ENCODE peak calls at places on chromosomes 3 and 15, in seven cellular contexts. M is GM12891, S is SK-N-SH, J is GM12878, U is HepG2, X is H1, I is K562. N is an unnamed sample.

GRCh38 chr15:33068007-33068441 is 126.5 kb downstream of the FMN1 start:
- DNase-seq in M (no peak), S (peak), J (no peak), U (peak), X (no peak), I (no peak), N (no peak)

GRCh38 chr3:66312039-66312438 is 91.2 kb downstream of the SLC25A26 start:
- DNase-seq in M (no peak), S (no peak), J (no peak), U (no peak), X (no peak), I (no peak), N (no peak)

GRCh38 chr3:180478695-180479094 is 123.3 kb upstream of the TTC14 start:
- DNase-seq in M (no peak), S (no peak), J (no peak), U (no peak), X (no peak), I (no peak), N (no peak)

GRCh38 chr3:103926936-103927335 is 1439.8 kb upstream of the ALCAM start:
- DNase-seq in M (no peak), S (no peak), J (no peak), U (no peak), X (no peak), I (no peak), N (no peak)

GRCh38 chr3:108029466-108029865 is 61.4 kb downstream of the CD47 start:
- DNase-seq in M (no peak), S (no peak), J (no peak), U (no peak), X (no peak), I (no peak), N (no peak)

GRCh38 chr15:67267951-67268941 is 13.7 kb downstream of the IQCH start:
- DNase-seq in M (no peak), S (peak), J (no peak), U (no peak), X (no peak), I (no peak), N (no peak)

GRCh38 chr15:81133782-81134461 is at the start of gene CFAP161:
- DNase-seq in M (no peak), S (peak), J (no peak), U (peak), X (peak), I (no peak), N (no peak)

GRCh38 chr3:23113455-23114171 is 89.5 kb upstream of the UBE2E2 start:
- DNase-seq in M (no peak), S (no peak), J (no peak), U (no peak), X (no peak), I (no peak), N (no peak)

GRCh38 chr3:66561374-66561773 is 60.6 kb upstream of the LRIG1 start:
- DNase-seq in M (no peak), S (no peak), J (no peak), U (no peak), X (no peak), I (no peak), N (no peak)

GRCh38 chr15:74977599-74977998 is 17.8 kb upstream of the SCAMP5 start:
- DNase-seq in M (no peak), S (no peak), J (no peak), U (no peak), X (no peak), I (no peak), N (no peak)

GRCh38 chr3:198080521-198081384 is 120.7 kb downstream of the LMLN start:
- DNase-seq in M (peak), S (peak), J (no peak), U (peak), X (peak), I (peak), N (peak)

GRCh38 chr3:48927928-48928327 is 9.3 kb downstream of the ARIH2 start:
- DNase-seq in M (no peak), S (no peak), J (no peak), U (no peak), X (no peak), I (no peak), N (no peak)

GRCh38 chr3:1082024-1082633 is 10.7 kb upstream of the CNTN6 start:
- DNase-seq in M (no peak), S (peak), J (no peak), U (peak), X (peak), I (no peak), N (no peak)

GRCh38 chr3:69204315-69204957 is 82.0 kb upstream of the LMOD3 start:
- DNase-seq in M (no peak), S (no peak), J (peak), U (peak), X (no peak), I (no peak), N (no peak)

GRCh38 chr3:194833511-194833910 is 147.8 kb downstream of the FAM43A start:
- DNase-seq in M (no peak), S (no peak), J (no peak), U (no peak), X (no peak), I (no peak), N (no peak)

DNA sequence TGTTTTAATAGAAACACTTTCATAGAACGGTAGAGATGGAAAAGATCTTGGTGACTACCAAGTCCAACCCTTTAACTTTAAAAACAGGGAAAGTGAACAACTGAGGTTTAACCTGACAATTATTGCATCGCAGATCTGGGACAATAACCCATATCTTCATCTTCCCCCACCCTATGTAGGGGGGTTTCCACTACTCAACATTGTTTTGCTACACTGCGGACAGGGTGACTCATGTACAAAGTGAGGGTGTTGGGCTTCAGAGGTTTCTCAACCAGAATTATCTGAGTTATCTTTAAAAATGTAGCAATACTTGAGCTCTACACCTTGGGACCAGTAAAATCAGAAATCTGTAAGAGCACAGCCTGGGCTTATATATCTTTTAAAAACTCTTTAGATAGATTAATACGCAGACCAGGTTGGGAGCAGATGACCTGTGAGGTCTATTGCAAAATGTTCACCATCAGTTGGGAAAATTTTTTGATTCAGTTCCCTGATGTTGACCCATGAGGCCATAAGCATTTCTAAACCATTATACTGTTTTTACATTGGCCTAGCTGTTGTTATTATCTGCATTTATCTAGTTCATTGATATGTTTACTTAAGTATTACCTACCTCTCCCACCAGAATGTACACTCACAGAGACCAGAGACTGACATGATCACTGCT is 103.6 kb upstream of the ICE2 start:
- DNase-seq in M (no peak), S (no peak), J (no peak), U (peak), X (no peak), I (no peak), N (no peak)
- TF ChIP-seq TAF1 in M (no peak), S (no peak), J (no peak), U (no peak), X (no peak), I (no peak), N (no peak)

GRCh38 chr15:60972866-60973265 is 256.2 kb downstream of the RORA start:
- DNase-seq in M (no peak), S (no peak), J (no peak), U (no peak), X (no peak), I (peak), N (no peak)
- TF ChIP-seq TAF1 in M (no peak), S (no peak), J (no peak), U (no peak), X (no peak), I (no peak), N (no peak)

GRCh38 chr3:76998555-76998954 is 41.3 kb upstream of the ROBO2 start:
- DNase-seq in M (no peak), S (no peak), J (no peak), U (no peak), X (no peak), I (no peak), N (no peak)
- TF ChIP-seq TAF1 in M (no peak), S (no peak), J (no peak), U (no peak), X (no peak), I (no peak), N (no peak)

GRCh38 chr3:94336076-94336741 is 273.3 kb downstream of the NSUN3 start:
- DNase-seq in M (no peak), S (peak), J (no peak), U (peak), X (no peak), I (no peak), N (no peak)
- TF ChIP-seq TAF1 in M (no peak), S (no peak), J (no peak), U (no peak), X (no peak), I (no peak), N (no peak)

DNA sequence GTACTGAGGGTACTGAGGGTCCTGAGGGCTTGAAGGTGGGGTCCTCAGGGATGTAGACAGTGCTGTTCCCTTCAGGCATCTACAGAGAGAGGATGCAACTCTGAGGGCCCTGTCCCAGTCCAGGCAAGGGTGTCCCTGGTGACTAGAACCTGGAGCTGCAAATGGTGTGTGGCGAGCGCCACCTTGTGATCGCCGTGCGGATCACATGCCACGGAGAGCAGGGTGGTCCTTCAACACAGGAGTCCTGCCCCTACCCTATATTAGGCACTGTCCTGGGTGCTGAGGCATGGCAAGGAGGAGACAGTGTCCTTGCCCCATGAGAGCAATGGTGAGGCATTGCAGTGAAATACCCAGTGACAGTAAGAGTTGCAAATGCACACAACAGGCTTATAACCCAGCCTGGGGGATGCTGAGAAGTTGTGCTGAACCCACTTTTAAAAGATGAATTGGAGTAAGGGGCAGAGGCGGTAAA is 23.6 kb downstream of the RHCG start:
- DNase-seq in M (peak), S (peak), J (no peak), U (peak), X (peak), I (peak), N (peak)
- TF ChIP-seq TAF1 in M (no peak), S (no peak), J (no peak), U (no peak), X (no peak), I (no peak), N (no peak)

GRCh38 chr3:72187131-72187530 is 402.2 kb upstream of the PROK2 start:
- DNase-seq in M (no peak), S (no peak), J (no peak), U (peak), X (no peak), I (no peak), N (no peak)

GRCh38 chr3:72183489-72183888 is 398.5 kb upstream of the PROK2 start:
- DNase-seq in M (no peak), S (no peak), J (no peak), U (no peak), X (no peak), I (no peak), N (no peak)

GRCh38 chr3:72189344-72189743 is 404.4 kb upstream of the PROK2 start:
- DNase-seq in M (no peak), S (no peak), J (no peak), U (no peak), X (no peak), I (peak), N (no peak)

GRCh38 chr3:72186485-72186864 is 401.5 kb upstream of the PROK2 start:
- DNase-seq in M (no peak), S (no peak), J (no peak), U (no peak), X (no peak), I (no peak), N (no peak)

GRCh38 chr3:72185549-72186484 is 400.9 kb upstream of the PROK2 start:
- DNase-seq in M (no peak), S (no peak), J (no peak), U (peak), X (no peak), I (peak), N (no peak)
- TF ChIP-seq TAF1 in M (no peak), S (no peak), J (no peak), U (no peak), X (no peak), I (no peak), N (no peak)

GRCh38 chr3:16309558-16309957 is 44.5 kb downstream of the OXNAD1 start:
- DNase-seq in M (peak), S (no peak), J (peak), U (no peak), X (no peak), I (peak), N (no peak)
- TF ChIP-seq TAF1 in M (no peak), S (no peak), J (no peak), U (no peak), X (no peak), I (no peak), N (no peak)

DNA sequence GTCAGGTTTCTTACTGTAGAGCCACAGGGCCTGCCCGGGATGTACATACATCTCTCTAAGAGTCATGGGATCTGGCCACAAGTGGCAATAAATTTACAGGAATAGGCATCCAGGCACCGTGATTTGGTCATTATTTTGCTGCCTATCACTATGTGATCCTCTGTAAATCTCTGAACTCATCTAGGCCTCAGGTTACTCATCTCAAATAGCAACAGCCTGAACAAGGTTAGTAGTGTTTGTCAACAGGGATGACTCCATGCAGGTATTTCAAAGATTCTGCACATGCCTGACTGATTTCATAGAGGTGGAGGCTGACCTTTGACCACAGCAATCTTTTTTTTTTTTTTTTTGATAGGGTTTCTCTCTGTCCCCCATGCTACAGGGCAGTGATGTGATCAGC is 88.8 kb upstream of the TBL1XR1 start:
- DNase-seq in M (no peak), S (no peak), J (no peak), U (peak), X (no peak), I (no peak), N (no peak)
- TF ChIP-seq TAF1 in M (no peak), S (no peak), J (no peak), U (no peak), X (no peak), I (no peak), N (no peak)

DNA sequence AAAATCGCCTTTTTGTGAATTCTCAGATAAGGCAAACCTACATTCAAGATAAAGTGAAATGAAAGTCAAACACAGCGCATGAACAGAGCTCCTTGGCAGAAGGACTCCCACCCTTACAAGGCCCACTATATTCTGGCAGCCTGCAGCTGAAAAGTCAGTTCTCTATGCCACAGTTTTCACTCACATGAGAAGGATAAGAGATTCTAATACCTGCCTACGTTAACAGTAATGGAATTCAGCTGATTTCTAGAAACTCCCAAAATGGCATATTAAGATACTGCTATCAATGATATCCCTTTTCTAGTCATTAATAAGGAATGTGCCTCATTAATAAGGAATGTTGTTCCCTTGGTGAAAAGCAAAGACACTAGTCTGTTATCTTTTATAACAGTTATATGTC is 27.0 kb downstream of the SLC30A4 start:
- DNase-seq in M (no peak), S (no peak), J (no peak), U (no peak), X (no peak), I (no peak), N (no peak)
- TF ChIP-seq TAF1 in M (no peak), S (no peak), J (no peak), U (no peak), X (no peak), I (no peak), N (no peak)

GRCh38 chr3:12325594-12326295 is 36.9 kb downstream of the PPARG start:
- DNase-seq in M (no peak), S (no peak), J (no peak), U (no peak), X (no peak), I (no peak), N (no peak)

GRCh38 chr3:12328132-12328915 is 39.5 kb downstream of the PPARG start:
- DNase-seq in M (no peak), S (no peak), J (no peak), U (no peak), X (no peak), I (no peak), N (no peak)

GRCh38 chr3:12334786-12335185 is 45.9 kb downstream of the PPARG start:
- DNase-seq in M (no peak), S (no peak), J (no peak), U (no peak), X (no peak), I (no peak), N (no peak)

GRCh38 chr3:12323237-12323636 is 34.4 kb downstream of the PPARG start:
- DNase-seq in M (no peak), S (no peak), J (no peak), U (no peak), X (no peak), I (no peak), N (no peak)

DNA sequence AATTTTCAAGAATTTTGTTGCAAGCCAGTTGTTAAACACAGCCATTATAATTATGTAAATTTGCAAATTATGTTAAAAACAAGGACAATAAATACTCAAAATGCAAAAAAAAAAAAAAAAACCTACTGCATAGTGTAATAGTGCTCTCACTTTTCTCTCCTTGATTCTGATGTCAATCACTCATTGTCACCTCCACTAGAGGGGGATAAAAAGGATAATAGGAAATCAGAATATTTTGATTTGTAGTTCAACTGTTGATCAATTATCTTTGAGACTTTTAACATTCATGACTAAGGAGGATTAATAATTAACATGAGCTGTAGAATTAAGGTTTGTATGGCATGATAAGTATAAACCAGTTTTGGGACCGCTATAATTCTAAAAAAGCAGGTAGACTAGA is 40.2 kb downstream of the PPARG start:
- DNase-seq in M (no peak), S (no peak), J (no peak), U (no peak), X (no peak), I (no peak), N (no peak)
- TF ChIP-seq TAF1 in M (no peak), S (no peak), J (no peak), U (no peak), X (no peak), I (no peak), N (no peak)

N was measured in GM12892.